ENCODE peak calls at places on chromosome 11, in four cellular contexts. L, N, C and G are unnamed samples.

GRCh38 chr11:34653851-34654490 is 33.1 kb downstream of the EHF start:
- DNase-seq in L (no peak), N (no peak), C (no peak), G (no peak)

GRCh38 chr11:125807909-125808308 is 20.0 kb downstream of the PATE3 start:
- DNase-seq in L (no peak), N (no peak), C (no peak), G (no peak)

GRCh38 chr11:113494021-113494420 is 18.8 kb upstream of the DRD2 start:
- DNase-seq in L (no peak), N (no peak), C (no peak), G (no peak)

GRCh38 chr11:12087075-12087775 is 23.2 kb upstream of the MICAL2 start:
- DNase-seq in L (no peak), N (no peak), C (no peak), G (no peak)

GRCh38 chr11:2922635-2923034 is 6.6 kb downstream of the PHLDA2 start:
- DNase-seq in L (no peak), N (no peak), C (no peak), G (no peak)

GRCh38 chr11:116724813-116725212 is 48.0 kb downstream of the BUD13 start:
- DNase-seq in L (no peak), N (no peak), C (no peak), G (no peak)

GRCh38 chr11:58222730-58223129 is 6.0 kb downstream of the OR10Q1 start:
- DNase-seq in L (no peak), N (no peak), C (no peak), G (no peak)

GRCh38 chr11:47375020-47375419 is 3.3 kb downstream of the SPI1 start:
- DNase-seq in L (no peak), N (no peak), C (no peak), G (no peak)

GRCh38 chr11:119378851-119379465 is 2.5 kb downstream of the USP2 start:
- DNase-seq in L (no peak), N (no peak), C (no peak), G (no peak)

GRCh38 chr11:34180045-34180813 is 74.8 kb downstream of the NAT10 start:
- DNase-seq in L (no peak), N (no peak), C (no peak), G (no peak)

GRCh38 chr11:1943977-1944376 is 3.2 kb upstream of the MRPL23 start:
- DNase-seq in L (no peak), N (no peak), C (no peak), G (no peak)

GRCh38 chr11:27882066-27882697 is 181.9 kb upstream of the BDNF start:
- DNase-seq in L (no peak), N (no peak), C (no peak), G (no peak)

GRCh38 chr11:119666061-119666460 is 62.9 kb downstream of the NECTIN1 start:
- DNase-seq in L (no peak), N (no peak), C (no peak), G (no peak)

GRCh38 chr11:65547446-65548125 is 10.6 kb downstream of the LTBP3 start:
- DNase-seq in L (no peak), N (no peak), C (no peak), G (no peak)

GRCh38 chr11:64879226-64879900 is 942 bp upstream of the EHD1 start:
- DNase-seq in L (no peak), N (no peak), C (no peak), G (no peak)

GRCh38 chr11:31809857-31810778 is 1.0 kb downstream of the PAX6 start:
- DNase-seq in L (no peak), N (peak; percentile 40), C (no peak), G (no peak)

GRCh38 chr11:29129850-29130249 is 887.0 kb downstream of the KCNA4 start:
- DNase-seq in L (no peak), N (no peak), C (no peak), G (no peak)

GRCh38 chr11:66600924-66601233 is 7.9 kb downstream of the CCS start:
- DNase-seq in L (no peak), N (no peak), C (no peak), G (no peak)

GRCh38 chr11:129840236-129840635 is 24.6 kb downstream of the TMEM45B start:
- DNase-seq in L (no peak), N (no peak), C (no peak), G (no peak)

GRCh38 chr11:122893131-122893530 is 10.6 kb downstream of the JHY start:
- DNase-seq in L (no peak), N (no peak), C (no peak), G (no peak)

GRCh38 chr11:6232899-6233298 is 1.5 kb downstream of the FHIP1B start:
- DNase-seq in L (no peak), N (no peak), C (no peak), G (no peak)

GRCh38 chr11:8650401-8650990 is 32.0 kb downstream of the TRIM66 start:
- DNase-seq in L (no peak), N (no peak), C (no peak), G (no peak)

GRCh38 chr11:2521681-2522630 is 77.1 kb downstream of the KCNQ1 start:
- DNase-seq in L (peak; percentile 7), N (no peak), C (no peak), G (no peak)

GRCh38 chr11:121643530-121644512 is 191.1 kb upstream of the SORL1-AS1 start:
- DNase-seq in L (no peak), N (no peak), C (no peak), G (no peak)

GRCh38 chr11:117058761-117059233 is 39.4 kb downstream of the SIK3 start:
- DNase-seq in L (no peak), N (no peak), C (no peak), G (no peak)

GRCh38 chr11:119712459-119713360 is 16.3 kb downstream of the NECTIN1 start:
- DNase-seq in L (no peak), N (no peak), C (no peak), G (no peak)

GRCh38 chr11:19511413-19512183 is 201.0 kb upstream of the NAV2 start:
- DNase-seq in L (no peak), N (no peak), C (peak; percentile 55), G (no peak)

GRCh38 chr11:45102361-45102809 is 44.1 kb upstream of the PRDM11 start:
- DNase-seq in L (no peak), N (no peak), C (no peak), G (no peak)